ENCODE peak calls at places on chromosomes 4 and X, in four cellular contexts. N, Z, U and Y are unnamed samples.

GRCh38 chr4:106615407-106615945 is 246.9 kb upstream of the GIMD1 start:
- DNase-seq in N (no peak), U (no peak), Z (no peak), Y (no peak)

GRCh38 chr4:123315617-123316016 is 81.0 kb upstream of the SPRY1 start:
- DNase-seq in Z (no peak), U (no peak), N (no peak), Y (no peak)

GRCh38 chr4:19678763-19679162 is 572.9 kb upstream of the SLIT2 start:
- DNase-seq in N (no peak), U (no peak), Z (no peak), Y (no peak)

GRCh38 chr4:105605493-105605892 is 53.1 kb downstream of the ARHGEF38 start:
- DNase-seq in U (no peak), Z (no peak), N (no peak), Y (no peak)

GRCh38 chr4:1296324-1297022 is 6.8 kb downstream of the MAEA start:
- DNase-seq in Z (no peak), U (no peak), N (no peak), Y (no peak)

GRCh38 chrX:107480272-107480671 is 30.8 kb downstream of the FRMPD3 start:
- DNase-seq in U (no peak), Z (no peak), N (no peak), Y (no peak)

GRCh38 chr4:151454513-151454912 is 45.5 kb downstream of the FHIP1A start:
- DNase-seq in Z (no peak), U (no peak), N (no peak), Y (no peak)

GRCh38 chrX:48648299-48648698 is 35.3 kb upstream of the WAS start:
- DNase-seq in U (peak; percentile 58), Z (peak; percentile 38), N (no peak), Y (no peak)

GRCh38 chr4:159305129-159305528 is 202.2 kb downstream of the RAPGEF2 start:
- DNase-seq in Z (no peak), U (no peak), N (no peak), Y (no peak)